ENCODE peak calls at places on chromosomes 4 and X, in nine cellular contexts. G is activated CD4-positive, alpha-beta T cell treated with anti-CD3 and anti-CD28 coated beads, Interleukin-2, amount 50 U/mL, for 4 hours; F is Caki2; S is NCI-H2107; U is CD8-positive, alpha-beta memory T cell; M is activated T-helper 1 cell treated with Interleukin-2 at 50 U/mL for 16 hours; R is NAMALWA; E is LoVo; P is WTC11. L is an unnamed sample.

GRCh38 chr4:67437974-67438713 is 107.2 kb downstream of the CENPC start:
- DNase-seq in G (no peak), F (peak), S (no peak), U (no peak), M (no peak), R (no peak), E (no peak), P (no peak), L (no peak)

GRCh38 chrX:49876750-49877149 is 2.5 kb upstream of the USP27X start:
- DNase-seq in G (no peak), F (peak), S (no peak), U (no peak), M (no peak), R (peak), E (peak), P (no peak), L (peak)

GRCh38 chr4:61527886-61528285 is 327.8 kb downstream of the ADGRL3 start:
- DNase-seq in G (no peak), F (no peak), S (no peak), U (no peak), M (no peak), R (no peak), E (no peak), P (no peak), L (no peak)

GRCh38 chrX:136319600-136319999 is 18.8 kb downstream of the ADGRG4 start:
- DNase-seq in G (no peak), F (no peak), S (no peak), U (no peak), M (no peak), R (no peak), E (no peak), P (no peak), L (no peak)

GRCh38 chr4:176814770-176815169 is 22.0 kb upstream of the VEGFC start:
- DNase-seq in G (no peak), F (no peak), S (no peak), U (no peak), M (no peak), R (no peak), E (no peak), P (no peak), L (no peak)

GRCh38 chr4:144738649-144739048 is 92.7 kb downstream of the HHIP start:
- DNase-seq in G (no peak), F (no peak), S (no peak), U (no peak), M (no peak), R (no peak), E (no peak), P (no peak), L (no peak)

GRCh38 chr4:177451108-177451500 is 8.9 kb upstream of the AGA start:
- DNase-seq in G (no peak), F (no peak), S (no peak), U (no peak), M (no peak), R (no peak), E (peak), P (no peak), L (no peak)

GRCh38 chr4:76989391-76990061 is 40.0 kb downstream of the SEPTIN11 start:
- DNase-seq in G (peak), F (no peak), S (no peak), U (peak), M (peak), R (no peak), E (no peak), P (no peak), L (peak)

GRCh38 chr4:162727232-162727631 is 439.5 kb downstream of the NAF1 start:
- DNase-seq in G (no peak), F (peak), S (no peak), U (no peak), M (no peak), R (no peak), E (no peak), P (no peak), L (peak)

GRCh38 chr4:137417676-137418075 is 114.6 kb downstream of the PCDH18 start:
- DNase-seq in G (no peak), F (no peak), S (no peak), U (no peak), M (no peak), R (no peak), E (no peak), P (no peak), L (no peak)

GRCh38 chr4:23290656-23291055 is 597.9 kb downstream of the GBA3 start:
- DNase-seq in G (no peak), F (peak), S (no peak), U (no peak), M (no peak), R (no peak), E (no peak), P (no peak), L (no peak)

GRCh38 chr4:25551608-25552007 is 104.0 kb upstream of the SLC34A2 start:
- DNase-seq in G (no peak), F (no peak), S (no peak), U (no peak), M (no peak), R (no peak), E (peak), P (no peak), L (peak)

L was measured in small intestine.